ENCODE peak calls at places on chromosomes 1 and 21, in four cellular contexts. S, M, A and G are unnamed samples.

GRCh38 chr1:85203573-85204169 is 2.9 kb upstream of the SYDE2 start:
- DNase-seq in A (no peak), S (no peak), M (no peak), G (no peak)

GRCh38 chr1:105138445-105138821 is 1388.7 kb downstream of the AMY1C start:
- DNase-seq in S (no peak), M (no peak), A (no peak), G (no peak)

GRCh38 chr1:12600335-12600734 is 17.7 kb downstream of the DHRS3 start:
- DNase-seq in S (no peak), A (peak), M (no peak), G (no peak)

GRCh38 chr1:63651110-63651776 is 58.0 kb downstream of the PGM1 start:
- DNase-seq in M (no peak), S (peak), A (no peak), G (no peak)

GRCh38 chr1:217622042-217622441 is 8.8 kb downstream of the GPATCH2 start:
- DNase-seq in S (no peak), A (no peak), M (no peak), G (no peak)

GRCh38 chr21:41663805-41664788 is 102.8 kb downstream of the RIPK4 start:
- DNase-seq in M (no peak), A (no peak), S (peak), G (no peak)

GRCh38 chr1:176567190-176567794 is 104.3 kb downstream of the PAPPA2 start:
- DNase-seq in S (peak), M (no peak), A (peak), G (no peak)

GRCh38 chr21:33035147-33035546 is 9.4 kb downstream of the OLIG2 start:
- DNase-seq in M (no peak), S (no peak), A (no peak), G (no peak)

GRCh38 chr1:1777950-1778826 is at the start of gene NADK:
- DNase-seq in A (peak), S (peak), M (peak), G (no peak)